ENCODE peak calls at places on chromosome 1, in six cellular contexts. R is lower lobe of right lung; H is GM12865; I is ascending aorta; F is fibroblast of lung; K is CD8-positive, alpha-beta T cell. E is an unnamed sample.
A peak's percentile ranks its signal among the peaks of the same experiment; 100 is the strongest.

GRCh38 chr1:70090875-70091274 is 114.5 kb downstream of the LRRC40 start:
- DNase-seq in R (no peak), H (no peak), I (no peak), F (peak; percentile 54), K (no peak), E (peak; percentile 83)

GRCh38 chr1:232271991-232272589 is 357.8 kb downstream of the SIPA1L2 start:
- DNase-seq in R (no peak), H (no peak), I (no peak), F (peak; percentile 20), K (no peak), E (no peak)

GRCh38 chr1:109866071-109866470 is 44.6 kb upstream of the CSF1 start:
- DNase-seq in R (no peak), H (no peak), I (no peak), F (no peak), K (no peak), E (no peak)

GRCh38 chr1:115810609-115811008 is 30.3 kb downstream of the NHLH2 start:
- DNase-seq in R (no peak), H (no peak), I (no peak), F (no peak), K (no peak), E (no peak)

GRCh38 chr1:195064358-195064757 is 1543.9 kb downstream of the KCNT2 start:
- DNase-seq in R (no peak), H (no peak), I (no peak), F (no peak), K (no peak), E (no peak)

GRCh38 chr1:39788758-39789570 is at the start of gene BMP8B:
- DNase-seq in R (peak; percentile 86), H (peak; percentile 83), I (no peak), F (no peak), K (peak; percentile 64), E (peak; percentile 39)

GRCh38 chr1:243420968-243421675 is 165.3 kb downstream of the SDCCAG8 start:
- DNase-seq in R (no peak), H (no peak), I (no peak), F (no peak), K (no peak), E (no peak)

GRCh38 chr1:54490361-54491248 is 57.4 kb upstream of the ACOT11 start:
- DNase-seq in R (no peak), H (no peak), I (no peak), F (no peak), K (no peak), E (no peak)

GRCh38 chr1:20123696-20124450 is 4.5 kb upstream of the PLA2G2D start:
- DNase-seq in R (no peak), H (no peak), I (no peak), F (peak; percentile 1), K (no peak), E (no peak)

GRCh38 chr1:150106331-150106730 is 38.8 kb downstream of the VPS45 start:
- DNase-seq in R (no peak), H (no peak), I (no peak), F (no peak), K (no peak), E (no peak)

GRCh38 chr1:43313771-43314170 is 13.0 kb downstream of the TIE1 start:
- DNase-seq in R (no peak), H (no peak), I (no peak), F (no peak), K (no peak), E (no peak)

GRCh38 chr1:72954943-72955342 is 672.6 kb upstream of the NEGR1 start:
- DNase-seq in R (no peak), H (no peak), I (no peak), F (no peak), K (no peak), E (no peak)

GRCh38 chr1:30704765-30705509 is 18.4 kb downstream of the MATN1 start:
- DNase-seq in R (no peak), H (no peak), I (no peak), F (no peak), K (no peak), E (no peak)

GRCh38 chr1:1021010-1021845 is 1.3 kb downstream of the AGRN start:
- DNase-seq in R (peak; percentile 80), H (no peak), I (no peak), F (peak; percentile 70), K (no peak), E (peak; percentile 46)

GRCh38 chr1:192826791-192827477 is 18.1 kb downstream of the RGS2 start:
- DNase-seq in R (no peak), H (no peak), I (no peak), F (no peak), K (no peak), E (peak; percentile 36)

GRCh38 chr1:22848374-22848773 is 124.3 kb downstream of the LACTBL1 start:
- DNase-seq in R (no peak), H (peak; percentile 21), I (no peak), F (no peak), K (no peak), E (no peak)

GRCh38 chr1:75423616-75424015 is 187.3 kb downstream of the SLC44A5 start:
- DNase-seq in R (no peak), H (no peak), I (no peak), F (no peak), K (no peak), E (no peak)

GRCh38 chr1:75616436-75617433 is 5.8 kb upstream of the SLC44A5 start:
- DNase-seq in R (no peak), H (no peak), I (no peak), F (peak; percentile 27), K (no peak), E (peak; percentile 63)

GRCh38 chr1:212229654-212230053 is 55.6 kb upstream of the PPP2R5A start:
- DNase-seq in R (no peak), H (no peak), I (no peak), F (no peak), K (no peak), E (peak; percentile 88)

GRCh38 chr1:206608108-206608698 is 4.1 kb downstream of the EIF2D start:
- DNase-seq in R (no peak), H (peak; percentile 77), I (no peak), F (peak; percentile 41), K (no peak), E (no peak)

GRCh38 chr1:8388732-8389562 is 71.0 kb downstream of the SLC45A1 start:
- DNase-seq in R (no peak), H (no peak), I (no peak), F (no peak), K (no peak), E (no peak)

GRCh38 chr1:185933580-185933979 is 199.4 kb downstream of the HMCN1 start:
- DNase-seq in R (no peak), H (no peak), I (no peak), F (no peak), K (no peak), E (no peak)

GRCh38 chr1:24244519-24245268 is 57.6 kb upstream of the IFNLR1 start:
- DNase-seq in R (no peak), H (no peak), I (no peak), F (no peak), K (no peak), E (no peak)

GRCh38 chr1:203871114-203871875 is 9.9 kb downstream of the SNRPE start:
- DNase-seq in R (no peak), H (peak; percentile 37), I (no peak), F (peak; percentile 84), K (no peak), E (peak; percentile 58)

GRCh38 chr1:98388431-98388830 is 273.1 kb upstream of the SNX7 start:
- DNase-seq in R (no peak), H (peak; percentile 57), I (no peak), F (peak; percentile 84), K (no peak), E (peak; percentile 86)

GRCh38 chr1:18989176-18989799 is 32.8 kb upstream of the IFFO2 start:
- DNase-seq in R (no peak), H (no peak), I (no peak), F (no peak), K (no peak), E (no peak)

GRCh38 chr1:159851386-159851785 is 11.1 kb downstream of the VSIG8 start:
- DNase-seq in R (no peak), H (peak; percentile 23), I (no peak), F (no peak), K (no peak), E (no peak)

GRCh38 chr1:159854693-159855192 is 7.7 kb downstream of the VSIG8 start:
- DNase-seq in R (peak; percentile 93), H (peak; percentile 37), I (peak; percentile 32), F (peak; percentile 86), K (peak; percentile 88), E (peak; percentile 95)

GRCh38 chr1:159854101-159854692 is 8.3 kb downstream of the VSIG8 start:
- DNase-seq in R (peak; percentile 89), H (no peak), I (peak; percentile 14), F (peak; percentile 53), K (no peak), E (peak; percentile 82)

GRCh38 chr1:159855709-159856108 is 6.7 kb downstream of the VSIG8 start:
- DNase-seq in R (no peak), H (no peak), I (no peak), F (no peak), K (no peak), E (no peak)

GRCh38 chr1:159853417-159853816 is 9.0 kb downstream of the VSIG8 start:
- DNase-seq in R (no peak), H (no peak), I (no peak), F (no peak), K (no peak), E (peak; percentile 50)
- H3K4me3 ChIP-seq in R (peak overlapping the region; percentile 77), H (no peak overlapping the region), I (peak overlapping the region; percentile 92), F (peak overlapping the region; percentile 79), K (no peak overlapping the region), E (peak overlapping the region; percentile 65)

GRCh38 chr1:183281039-183281438 is 95.0 kb downstream of the LAMC2 start:
- DNase-seq in R (peak; percentile 56), H (no peak), I (no peak), F (peak; percentile 82), K (no peak), E (peak; percentile 89)
- TF ChIP-seq CTCF in R (no peak), H (no peak), I (no peak), F (no peak), K (no peak), E (no peak)

DNA sequence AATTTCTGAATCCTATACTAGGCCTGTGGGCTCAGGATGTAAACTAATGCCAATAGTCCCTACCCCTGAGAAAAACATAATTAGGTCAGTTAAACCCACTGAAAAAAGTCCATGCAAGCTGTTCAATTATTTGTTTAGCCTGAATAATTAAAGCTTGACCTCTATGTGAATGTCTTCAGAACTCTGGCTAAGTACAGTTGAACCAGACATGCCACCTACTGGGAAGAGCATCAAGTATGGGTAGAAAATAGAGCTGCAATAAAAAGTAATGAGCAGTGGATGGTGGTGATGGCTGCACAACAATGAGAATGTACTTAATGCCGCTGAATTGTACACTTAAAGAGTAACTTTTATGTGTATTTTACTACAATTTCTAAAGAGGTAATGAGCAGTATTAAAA is 23.6 kb upstream of the SLC19A2 start:
- DNase-seq in R (no peak), H (no peak), I (no peak), F (no peak), K (no peak), E (no peak)
- H3K4me3 ChIP-seq in R (no peak overlapping the region), H (no peak overlapping the region), I (no peak overlapping the region), F (no peak overlapping the region), K (no peak overlapping the region), E (no peak overlapping the region)

DNA sequence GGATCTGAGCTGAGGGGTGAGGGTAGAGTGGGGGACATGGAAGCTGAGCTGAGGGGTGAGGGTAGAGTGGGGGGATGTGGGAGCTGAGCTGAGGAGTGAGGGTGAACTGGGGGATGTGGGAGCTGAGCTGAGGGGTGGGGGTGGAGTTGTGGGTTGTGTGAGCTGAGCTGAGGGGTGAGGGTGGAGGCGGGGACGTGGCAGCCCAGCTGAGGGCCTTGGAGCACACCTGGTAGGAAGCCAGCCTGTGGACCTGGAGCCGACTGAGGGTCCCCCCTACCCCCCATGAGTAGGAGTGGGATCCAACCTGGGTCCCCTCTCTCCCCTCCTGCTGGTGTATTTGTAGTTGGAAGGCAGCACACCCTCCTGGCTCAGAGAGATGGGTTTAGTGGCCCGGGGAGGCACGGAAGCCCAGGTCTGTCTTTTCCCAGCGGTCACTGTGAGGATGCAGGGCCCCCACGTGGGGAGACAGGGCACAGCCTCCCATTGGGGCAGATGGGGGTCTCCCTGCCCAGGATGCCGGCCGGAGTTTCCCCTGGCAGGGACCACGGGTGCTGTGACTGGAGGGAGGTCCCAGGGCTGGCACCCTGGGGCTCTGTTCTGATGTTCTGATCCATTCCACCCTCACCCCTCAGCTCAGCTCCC is 13.2 kb upstream of the NPHP4 start:
- DNase-seq in R (peak; percentile 19), H (no peak), I (no peak), F (no peak), K (no peak), E (no peak)
- TF ChIP-seq CTCF in R (no peak), H (no peak), I (no peak), F (no peak), K (no peak), E (no peak)